ENCODE peak calls at places on chromosome 11, in ten cellular contexts. O is NCI-H524 treated with DMSO at 0.1 percent for 48 hours; B is activated CD4-positive, alpha-beta memory T cell treated with anti-CD3 and anti-CD28 coated beads, Interleukin-2, amount 10 ng/mL, durations not matched to agents 7 days and 5 days; R is activated naive CD8-positive, alpha-beta T cell treated with anti-CD3 and anti-CD28 coated beads, Interleukin-2, amount 50 U/mL, for 16 hours; W is kidney glomerular epithelial cell; I is HCEC 1CT; H is C1 segment of cervical spinal cord; D is Ammon's horn; C is stimulated activated CD8-positive, alpha-beta memory T cell treated with anti-CD3 and anti-CD28 coated beads, Interleukin-15, amount 100 ng/mL, for 4 hours; N is foreskin fibroblast. A is an unnamed sample.

GRCh38 chr11:133065847-133066485 is 466.3 kb downstream of the OPCML start:
- DNase-seq in R (no peak), W (no peak), H (no peak), D (no peak), B (no peak), C (no peak), I (no peak), N (no peak), O (no peak), A (no peak)

GRCh38 chr11:71209656-71210055 is 42.7 kb downstream of the SHANK2 start:
- DNase-seq in C (no peak), I (no peak), H (no peak), W (no peak), R (no peak), B (no peak), O (no peak), N (no peak), D (no peak), A (peak)

GRCh38 chr11:114762437-114762836 is 84.1 kb downstream of the NXPE2 start:
- DNase-seq in I (no peak), B (no peak), R (no peak), N (peak), C (no peak), O (no peak), W (peak), H (peak), D (peak), A (no peak)

GRCh38 chr11:121415861-121416260 is 36.3 kb upstream of the SORL1 start:
- DNase-seq in D (no peak), H (no peak), C (no peak), I (no peak), N (no peak), O (no peak), R (no peak), W (no peak), B (no peak), A (no peak)

GRCh38 chr11:43916621-43917020 is 25.8 kb upstream of the C11orf96 start:
- DNase-seq in N (no peak), W (no peak), B (no peak), I (no peak), R (no peak), H (no peak), C (no peak), O (no peak), D (no peak), A (no peak)

GRCh38 chr11:11482726-11483125 is 129.7 kb upstream of the CSNK2A3 start:
- DNase-seq in C (no peak), O (no peak), I (no peak), W (no peak), D (no peak), R (no peak), N (no peak), H (no peak), B (no peak), A (no peak)

GRCh38 chr11:117411736-117412135 is 84.1 kb downstream of the CEP164 start:
- DNase-seq in O (no peak), N (no peak), D (no peak), B (no peak), R (no peak), H (no peak), I (no peak), C (no peak), W (no peak), A (no peak)

GRCh38 chr11:35583126-35583525 is 35.1 kb upstream of the FJX1 start:
- DNase-seq in H (no peak), D (no peak), W (no peak), O (no peak), I (peak), C (no peak), R (no peak), B (no peak), N (peak), A (no peak)

GRCh38 chr11:12426176-12426575 is 48.8 kb downstream of the PARVA start:
- DNase-seq in D (no peak), R (no peak), B (no peak), C (no peak), N (no peak), H (no peak), I (no peak), W (no peak), O (no peak), A (no peak)

GRCh38 chr11:117734596-117734995 is 62.4 kb downstream of the DSCAML1 start:
- DNase-seq in I (no peak), N (no peak), W (no peak), D (peak), C (no peak), H (peak), O (no peak), B (no peak), R (no peak), A (no peak)

GRCh38 chr11:108432783-108433182 is 34.5 kb downstream of the C11orf65 start:
- DNase-seq in R (no peak), W (peak), I (peak), C (no peak), O (no peak), N (no peak), H (no peak), B (no peak), D (no peak), A (no peak)

GRCh38 chr11:61092908-61093763 is 9.2 kb upstream of the CD5 start:
- DNase-seq in D (no peak), R (no peak), O (no peak), H (no peak), W (no peak), I (no peak), B (no peak), N (no peak), C (no peak), A (no peak)

GRCh38 chr11:81644239-81644840 is 1089.3 kb downstream of the FAM181B start:
- DNase-seq in C (no peak), B (no peak), D (peak), R (no peak), O (peak), N (no peak), I (peak), W (peak), H (no peak), A (no peak)

GRCh38 chr11:82676483-82677094 is 57.1 kb downstream of the FAM181B start:
- DNase-seq in W (no peak), D (no peak), O (no peak), H (no peak), N (no peak), R (no peak), C (no peak), I (no peak), B (no peak), A (no peak)

GRCh38 chr11:6333112-6333511 is 12.8 kb upstream of the CAVIN3 start:
- DNase-seq in I (no peak), O (peak), R (no peak), D (peak), C (no peak), B (no peak), W (no peak), H (no peak), N (no peak), A (no peak)

GRCh38 chr11:123060265-123061000 is 1.5 kb downstream of the HSPA8 start:
- DNase-seq in B (no peak), I (no peak), N (no peak), W (no peak), O (peak), D (no peak), C (no peak), R (no peak), H (no peak), A (no peak)

GRCh38 chr11:122748968-122749687 is 89.2 kb upstream of the CRTAM start:
- DNase-seq in O (no peak), N (peak), H (no peak), B (peak), I (peak), W (peak), D (peak), R (peak), C (no peak), A (no peak)

GRCh38 chr11:9692696-9693095 is 28.8 kb downstream of the SWAP70 start:
- DNase-seq in R (no peak), W (no peak), H (no peak), I (no peak), B (no peak), D (peak), O (no peak), N (no peak), C (no peak), A (no peak)

GRCh38 chr11:108551653-108552462 is 41.7 kb downstream of the EXPH5 start:
- DNase-seq in O (no peak), R (no peak), W (no peak), I (no peak), N (peak), D (no peak), B (no peak), H (no peak), C (no peak), A (no peak)

GRCh38 chr11:67632982-67633755 is 3.4 kb upstream of the NUDT8 start:
- DNase-seq in W (no peak), R (no peak), N (no peak), H (no peak), B (no peak), D (no peak), I (no peak), O (no peak), C (no peak), A (no peak)

GRCh38 chr11:8767466-8768142 is 85.0 kb downstream of the RPL27A start:
- DNase-seq in O (no peak), B (no peak), C (no peak), I (peak), R (no peak), H (no peak), W (no peak), D (no peak), N (no peak), A (no peak)

GRCh38 chr11:20053572-20053971 is 106.7 kb downstream of the DBX1 start:
- DNase-seq in N (no peak), C (no peak), H (no peak), I (no peak), D (no peak), B (no peak), W (no peak), O (no peak), R (no peak), A (no peak)

GRCh38 chr11:110069158-110069737 is 23.9 kb upstream of the ZC3H12C start:
- DNase-seq in H (no peak), N (peak), C (no peak), D (peak), I (peak), R (no peak), O (no peak), B (peak), W (no peak), A (peak)

GRCh38 chr11:72088076-72088806 is 7.6 kb downstream of the LRRC51 start:
- DNase-seq in D (no peak), I (no peak), O (no peak), H (no peak), W (no peak), C (no peak), B (no peak), N (no peak), R (no peak), A (no peak)

GRCh38 chr11:117604349-117604995 is 192.5 kb downstream of the DSCAML1 start:
- DNase-seq in B (no peak), H (peak), N (peak), D (peak), R (no peak), I (peak), O (no peak), C (no peak), W (no peak), A (no peak)

GRCh38 chr11:1763796-1764661 is at the start of gene CTSD:
- DNase-seq in I (peak), C (peak), R (peak), O (no peak), D (peak), H (peak), N (peak), W (peak), B (peak), A (peak)

GRCh38 chr11:76841923-76842452 is 18.7 kb upstream of the ACER3 start:
- DNase-seq in H (no peak), W (no peak), I (no peak), N (no peak), O (no peak), D (no peak), B (no peak), C (no peak), R (no peak), A (no peak)

A was measured in Right ventricle myocardium inferior.